ENCODE peak calls at places on chromosomes 2 and 18, in seven cellular contexts. O, U, R, K, J, D and T are unnamed samples.

GRCh38 chr2:10032746-10033105 is 10.6 kb upstream of the KLF11 start:
- DNase-seq in U (no peak), O (no peak), D (no peak), K (no peak), J (no peak), R (no peak), T (peak; percentile 22)

GRCh38 chr2:3594493-3595281 is at the start of gene COLEC11:
- DNase-seq in U (peak; percentile 70), O (no peak), R (no peak), J (peak; percentile 69), D (peak; percentile 74), K (no peak), T (no peak)

GRCh38 chr2:192749606-192750200 is 555.0 kb upstream of the TMEFF2 start:
- DNase-seq in K (no peak), O (no peak), R (no peak), J (peak; percentile 3), U (peak; percentile 55), D (no peak), T (no peak)

GRCh38 chr2:9944330-9944758 is 7.1 kb upstream of the GRHL1 start:
- DNase-seq in K (no peak), U (peak; percentile 12), O (no peak), J (no peak), R (no peak), D (no peak), T (no peak)

GRCh38 chr18:58998421-58999203 is 133.9 kb downstream of the ZNF532 start:
- DNase-seq in R (peak; percentile 60), U (peak; percentile 21), D (peak; percentile 60), O (no peak), K (peak; percentile 40), J (peak; percentile 88), T (no peak)

GRCh38 chr2:162113771-162114168 is 38.3 kb downstream of the GCG start:
- DNase-seq in K (no peak), R (no peak), J (peak; percentile 89), D (no peak), O (no peak), U (peak; percentile 73), T (no peak)

GRCh38 chr18:67456691-67457090 is 59.8 kb downstream of the DSEL start:
- DNase-seq in R (no peak), O (no peak), U (no peak), K (no peak), D (no peak), J (peak; percentile 47), T (no peak)

GRCh38 chr18:33560686-33561370 is 17.2 kb upstream of the ASXL3 start:
- DNase-seq in U (peak; percentile 94), R (no peak), O (no peak), D (no peak), K (no peak), J (peak; percentile 37), T (no peak)

GRCh38 chr2:100880730-100881129 is 60.8 kb downstream of the NPAS2 start:
- DNase-seq in R (no peak), J (peak; percentile 40), K (no peak), D (no peak), U (no peak), O (no peak), T (no peak)

GRCh38 chr2:42244520-42244919 is 75.4 kb downstream of the EML4 start:
- DNase-seq in D (no peak), O (no peak), U (no peak), K (no peak), R (no peak), J (no peak), T (no peak)

GRCh38 chr2:171318463-171318934 is 115.3 kb downstream of the METTL8 start:
- DNase-seq in U (peak; percentile 77), K (peak; percentile 64), R (no peak), D (no peak), O (no peak), J (peak; percentile 35), T (no peak)

GRCh38 chr2:196330645-196331044 is 159.3 kb upstream of the STK17B start:
- DNase-seq in U (peak; percentile 49), K (no peak), J (peak; percentile 31), D (no peak), R (no peak), O (no peak), T (no peak)

GRCh38 chr18:57906852-57907251 is 103.7 kb upstream of the ATP8B1 start:
- DNase-seq in K (no peak), D (no peak), O (no peak), R (no peak), J (no peak), U (peak; percentile 52), T (no peak)

GRCh38 chr2:10249798-10250197 is 52.9 kb upstream of the HPCAL1 start:
- DNase-seq in J (no peak), R (no peak), O (no peak), D (no peak), K (no peak), U (no peak), T (no peak)

GRCh38 chr2:74502720-74503505 is 3.5 kb upstream of the LBX2 start:
- DNase-seq in D (peak; percentile 67), J (peak; percentile 93), K (peak; percentile 67), O (no peak), U (peak; percentile 78), R (peak; percentile 79), T (peak; percentile 86)

GRCh38 chr2:33785201-33786106 is 186.4 kb upstream of the FAM98A start:
- DNase-seq in J (no peak), U (no peak), D (no peak), O (no peak), R (no peak), K (no peak), T (no peak)

GRCh38 chr2:158681816-158682215 is 113.3 kb upstream of the DAPL1 start:
- DNase-seq in O (no peak), U (no peak), J (no peak), R (no peak), D (no peak), K (no peak), T (no peak)

GRCh38 chr2:149050188-149050587 is 11.7 kb downstream of the LYPD6B start:
- DNase-seq in D (no peak), K (no peak), U (no peak), R (no peak), J (peak; percentile 52), O (no peak), T (no peak)

GRCh38 chr2:20450201-20451108 is 3.6 kb downstream of the RHOB start:
- DNase-seq in R (no peak), U (peak; percentile 91), J (peak; percentile 93), O (no peak), K (no peak), D (peak; percentile 84), T (peak; percentile 60)

DNA sequence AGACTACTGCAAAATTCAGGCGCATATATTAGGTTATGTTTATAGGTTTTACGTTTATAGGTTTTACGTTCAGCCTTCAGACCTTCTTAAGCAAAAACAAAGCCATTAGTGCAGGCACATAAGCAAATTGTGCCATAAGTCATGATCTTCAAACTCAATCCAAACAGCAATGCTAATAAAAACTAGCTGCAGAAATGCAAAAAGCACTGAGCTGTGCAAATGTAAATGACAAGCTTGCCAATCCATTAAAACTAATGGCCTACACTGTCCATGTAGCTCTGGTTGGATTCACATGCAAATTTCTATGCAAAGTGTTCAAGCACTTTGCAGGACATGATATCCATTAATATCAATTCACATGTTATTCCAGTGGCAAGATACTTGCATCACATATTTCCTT is 50.9 kb downstream of the LRPPRC start:
- DNase-seq in J (no peak), R (no peak), O (no peak), K (no peak), D (no peak), U (no peak), T (no peak)
- H3K4me1 ChIP-seq in J (no peaks in the 10 kb centered on the region), R (no peaks in the 10 kb centered on the region), O (no peaks in the 10 kb centered on the region), K (no peaks in the 10 kb centered on the region), D (no peaks in the 10 kb centered on the region), U (no peaks in the 10 kb centered on the region), T (no peaks in the 10 kb centered on the region)

GRCh38 chr18:14978191-14978590 is 230.2 kb downstream of the ANKRD30B start:
- DNase-seq in O (no peak), J (no peak), K (no peak), D (no peak), U (no peak), R (no peak), T (no peak)

GRCh38 chr18:14974576-14974975 is 226.6 kb downstream of the ANKRD30B start:
- DNase-seq in U (no peak), D (no peak), K (no peak), R (no peak), O (no peak), J (no peak), T (no peak)

GRCh38 chr18:14978962-14979535 is 231.1 kb downstream of the ANKRD30B start:
- DNase-seq in D (no peak), K (no peak), J (no peak), U (peak; percentile 55), R (no peak), O (no peak), T (peak; percentile 85)

GRCh38 chr18:14975431-14975830 is 227.5 kb downstream of the ANKRD30B start:
- DNase-seq in J (no peak), R (no peak), O (no peak), K (no peak), U (no peak), D (no peak), T (no peak)

DNA sequence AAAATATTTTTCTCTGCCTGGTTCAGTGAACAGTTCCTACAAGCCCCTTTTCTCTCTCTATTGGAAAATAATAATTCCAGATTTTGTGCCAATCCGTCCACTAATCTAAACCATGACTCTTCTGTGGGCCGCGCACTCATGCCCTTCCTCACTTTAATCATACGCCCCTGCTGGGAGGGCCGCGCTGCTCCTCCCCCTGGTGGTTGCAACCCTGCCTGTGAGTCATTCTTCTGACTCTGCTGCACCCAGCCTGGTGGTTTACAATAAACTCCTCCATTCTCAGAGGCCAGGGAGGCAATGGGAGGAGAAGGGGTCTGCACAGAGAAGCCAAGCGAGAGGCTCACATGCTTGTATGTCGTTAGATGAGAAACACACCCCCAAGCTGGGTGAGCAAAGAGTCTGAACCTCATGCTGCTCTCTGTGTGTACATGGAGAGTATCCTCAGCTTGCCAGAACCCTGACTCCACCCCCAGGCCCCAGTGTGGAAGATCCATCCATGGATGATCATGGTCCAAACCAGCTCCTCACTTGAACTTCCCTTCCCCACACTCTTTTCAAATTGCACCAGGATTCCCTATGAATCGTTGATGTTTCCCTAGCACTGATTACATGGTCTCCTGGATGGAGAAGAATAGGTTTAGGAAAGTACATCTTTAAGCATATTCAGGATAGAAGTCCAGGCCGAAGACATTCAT is 228.9 kb downstream of the ANKRD30B start:
- DNase-seq in O (no peak), R (no peak), U (peak; percentile 8), J (no peak), K (no peak), D (no peak), T (no peak)
- H3K4me1 ChIP-seq in O (no peaks in the 10 kb centered on the region), R (no peaks in the 10 kb centered on the region), U (no peaks in the 10 kb centered on the region), J (no peaks in the 10 kb centered on the region), K (no peaks in the 10 kb centered on the region), D (no peaks in the 10 kb centered on the region), T (no peaks in the 10 kb centered on the region)

DNA sequence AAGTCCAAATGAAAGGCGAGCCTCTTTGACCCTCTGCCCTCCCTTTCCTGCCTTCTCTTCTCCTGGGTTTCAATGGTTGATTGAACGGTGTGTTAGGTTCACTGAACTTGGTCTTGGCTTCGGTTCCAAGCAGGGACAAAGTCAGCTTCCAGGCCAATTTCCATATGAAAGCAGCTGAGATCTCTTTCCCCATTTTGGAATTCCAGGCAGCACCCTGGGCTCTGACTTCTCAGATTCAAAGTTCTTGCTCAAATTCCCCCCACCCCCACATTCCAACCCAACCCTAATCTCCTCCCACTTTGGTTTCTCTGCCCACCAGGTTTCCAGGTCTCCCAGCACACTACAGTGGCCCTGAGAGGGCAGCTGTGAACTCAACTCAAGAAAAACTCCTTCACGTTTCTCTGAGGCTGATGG is 231.0 kb downstream of the INSIG2 start:
- DNase-seq in D (no peak), J (no peak), U (peak; percentile 96), O (no peak), K (no peak), R (no peak), T (no peak)
- H3K4me1 ChIP-seq in D (no peaks in the 10 kb centered on the region), J (no peaks in the 10 kb centered on the region), U (peaks cover 10% of the 10 kb centered on the region), O (no peaks in the 10 kb centered on the region), K (no peaks in the 10 kb centered on the region), R (no peaks in the 10 kb centered on the region), T (no peaks in the 10 kb centered on the region)

GRCh38 chr2:99335911-99336779 is at the start of gene TXNDC9:
- DNase-seq in U (peak; percentile 100), O (peak; percentile 97), R (peak; percentile 99), J (peak; percentile 100), D (peak; percentile 98), K (peak; percentile 98), T (peak; percentile 99)
- H3K4me1 ChIP-seq in U (no peaks in the 10 kb centered on the region), O (peaks cover 37% of the 10 kb centered on the region), R (peaks cover 6% of the 10 kb centered on the region), J (peaks cover 17% of the 10 kb centered on the region), D (peaks cover 2% of the 10 kb centered on the region), K (peaks cover 9% of the 10 kb centered on the region), T (peaks cover 13% of the 10 kb centered on the region)